ENCODE peak calls at places on chromosome 17, in eight cellular contexts. G, T, B, A, N, Z, K and S are unnamed samples. For H3K27me3, the result is how much of the 10 kb centered on the place peaks cover.

GRCh38 chr17:40646791-40647548 is 648 bp downstream of the SMARCE1 start:
- DNase-seq in Z (no peak), T (peak), G (no peak), N (no peak), K (no peak), A (no peak), B (peak), S (peak)

GRCh38 chr17:79918581-79919163 is 79.4 kb upstream of the CBX4 start:
- DNase-seq in Z (no peak), A (no peak), G (no peak), K (no peak), N (no peak), B (no peak), T (peak), S (no peak)

GRCh38 chr17:79866791-79867190 is 27.6 kb upstream of the CBX4 start:
- DNase-seq in A (no peak), Z (no peak), T (no peak), B (no peak), N (no peak), K (no peak), G (no peak), S (no peak)

GRCh38 chr17:39599665-39600468 is 7.9 kb downstream of the NEUROD2 start:
- DNase-seq in B (no peak), K (no peak), Z (no peak), A (no peak), N (no peak), T (peak), G (no peak), S (no peak)

GRCh38 chr17:79922161-79922569 is 82.9 kb upstream of the CBX4 start:
- DNase-seq in G (no peak), A (peak), K (no peak), B (no peak), T (no peak), Z (no peak), N (no peak), S (no peak)

GRCh38 chr17:80795737-80796136 is 195.9 kb upstream of the CHMP6 start:
- DNase-seq in Z (no peak), A (no peak), N (no peak), K (no peak), B (no peak), G (no peak), T (no peak), S (no peak)

GRCh38 chr17:39782481-39782880 is 44.7 kb downstream of the GRB7 start:
- DNase-seq in G (no peak), T (no peak), Z (no peak), B (no peak), K (no peak), A (no peak), N (no peak), S (no peak)

GRCh38 chr17:50863221-50863843 is 2.8 kb downstream of the TOB1 start:
- DNase-seq in G (no peak), A (peak), B (peak), Z (no peak), K (peak), N (peak), T (peak), S (no peak)

GRCh38 chr17:80389011-80389995 is 25.7 kb upstream of the ENDOV start:
- DNase-seq in G (no peak), Z (no peak), T (no peak), K (no peak), A (no peak), N (no peak), B (no peak), S (no peak)

GRCh38 chr17:56175299-56175935 is 22.1 kb downstream of the ANKFN1 start:
- DNase-seq in G (no peak), T (no peak), K (no peak), N (no peak), A (no peak), B (no peak), Z (no peak), S (no peak)

GRCh38 chr17:57211543-57211942 is 44.8 kb upstream of the MSI2 start:
- DNase-seq in G (no peak), A (no peak), T (no peak), K (no peak), N (no peak), Z (no peak), B (no peak), S (no peak)

GRCh38 chr17:55314061-55314783 is 49.5 kb downstream of the HLF start:
- DNase-seq in B (no peak), N (no peak), T (no peak), A (no peak), G (no peak), Z (no peak), K (no peak), S (no peak)

GRCh38 chr17:78120971-78121800 is 7.4 kb downstream of the TMC6 start:
- DNase-seq in Z (peak), N (no peak), A (peak), B (no peak), K (no peak), T (no peak), G (no peak), S (no peak)

GRCh38 chr17:68053237-68054030 is 17.9 kb downstream of the KPNA2 start:
- DNase-seq in N (no peak), G (no peak), A (no peak), Z (peak), B (no peak), K (no peak), T (no peak), S (no peak)

DNA sequence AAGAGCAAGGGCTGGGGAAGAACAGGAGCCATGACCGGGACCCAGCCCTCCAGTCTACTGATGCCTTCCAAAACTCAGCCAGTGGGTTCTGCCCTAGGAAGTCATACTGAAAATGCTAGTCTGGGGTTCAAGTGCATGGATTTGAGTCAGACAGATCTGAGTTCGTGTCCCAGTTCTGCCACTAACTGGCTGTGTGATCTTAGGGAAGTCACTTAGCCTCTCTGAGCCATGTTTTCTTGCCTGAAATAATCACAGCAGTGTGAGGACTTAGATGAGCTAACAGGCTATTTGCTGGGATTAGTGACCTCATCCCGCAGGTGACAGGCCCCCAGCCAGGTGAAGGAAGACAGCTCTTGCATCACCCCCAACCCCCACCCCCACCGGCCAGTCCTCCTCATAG is 4.4 kb downstream of the GRIN2C start:
- DNase-seq in T (no peak), G (no peak), N (no peak), Z (no peak), K (no peak), B (no peak), A (no peak), S (no peak)
- H3K27me3 ChIP-seq in T (half or more), G (half or more), N (under half), Z (half or more), K (under half), B (under half), A (half or more), S (half or more)

DNA sequence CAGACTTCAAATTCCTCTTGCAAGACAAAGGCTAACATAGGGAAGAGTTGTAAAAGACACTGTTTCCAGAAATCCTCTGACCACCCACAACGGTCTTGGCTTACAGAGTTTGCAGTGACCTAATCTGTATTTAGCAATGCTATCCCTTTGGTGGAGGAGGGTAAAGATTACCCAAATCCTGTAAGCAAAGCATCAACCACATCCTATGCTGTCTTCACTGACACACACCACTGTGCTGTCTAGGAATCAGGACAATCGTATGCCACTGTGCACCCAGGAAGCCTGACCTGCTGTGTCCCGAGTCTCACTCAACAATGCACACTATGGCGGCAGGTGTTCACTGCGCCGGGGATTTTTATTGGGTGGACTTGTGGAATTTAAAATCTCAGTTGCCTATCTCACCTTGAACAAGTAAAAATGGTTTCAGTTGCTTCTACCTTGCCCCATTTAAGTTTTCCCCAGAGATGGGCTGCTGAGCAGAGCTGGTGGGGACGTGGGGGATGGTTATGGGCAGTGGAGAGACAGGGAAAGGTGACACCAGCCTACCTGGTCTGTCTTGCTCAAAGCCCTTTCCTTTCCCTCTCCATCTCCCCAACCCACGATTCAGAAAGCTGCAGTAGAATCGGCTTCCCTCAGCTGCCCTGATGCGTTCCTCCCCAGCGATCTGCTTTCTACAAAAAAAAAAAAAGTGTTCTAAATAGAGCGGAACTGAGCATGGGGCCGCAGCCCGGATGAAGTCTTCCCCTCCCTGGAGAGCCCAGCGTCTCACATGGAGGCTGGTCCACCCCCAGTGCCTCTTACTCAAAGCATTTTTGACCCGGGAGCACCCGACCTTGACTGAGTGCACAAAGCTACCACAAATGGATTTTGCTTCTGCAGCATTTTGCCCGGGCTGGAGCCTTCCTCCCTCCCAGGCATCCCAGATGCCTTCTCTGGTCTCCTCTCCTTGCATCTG is 271.5 kb downstream of the SOX9 start:
- DNase-seq in B (no peak), Z (peak), A (no peak), N (no peak), G (no peak), T (no peak), K (no peak), S (no peak)
- TF ChIP-seq POLR2AphosphoS5 in B (no peak), Z (no peak), A (peak), N (no peak), G (no peak), T (no peak), K (no peak), S (no peak)

GRCh38 chr17:45423304-45423703 is 9.4 kb downstream of the ARHGAP27 start:
- DNase-seq in N (no peak), K (no peak), Z (no peak), T (no peak), A (no peak), B (no peak), G (no peak), S (no peak)
- H3K27me3 ChIP-seq in N (under half), K (under half), Z (under half), T (under half), A (under half), B (under half), G (under half), S (under half)

DNA sequence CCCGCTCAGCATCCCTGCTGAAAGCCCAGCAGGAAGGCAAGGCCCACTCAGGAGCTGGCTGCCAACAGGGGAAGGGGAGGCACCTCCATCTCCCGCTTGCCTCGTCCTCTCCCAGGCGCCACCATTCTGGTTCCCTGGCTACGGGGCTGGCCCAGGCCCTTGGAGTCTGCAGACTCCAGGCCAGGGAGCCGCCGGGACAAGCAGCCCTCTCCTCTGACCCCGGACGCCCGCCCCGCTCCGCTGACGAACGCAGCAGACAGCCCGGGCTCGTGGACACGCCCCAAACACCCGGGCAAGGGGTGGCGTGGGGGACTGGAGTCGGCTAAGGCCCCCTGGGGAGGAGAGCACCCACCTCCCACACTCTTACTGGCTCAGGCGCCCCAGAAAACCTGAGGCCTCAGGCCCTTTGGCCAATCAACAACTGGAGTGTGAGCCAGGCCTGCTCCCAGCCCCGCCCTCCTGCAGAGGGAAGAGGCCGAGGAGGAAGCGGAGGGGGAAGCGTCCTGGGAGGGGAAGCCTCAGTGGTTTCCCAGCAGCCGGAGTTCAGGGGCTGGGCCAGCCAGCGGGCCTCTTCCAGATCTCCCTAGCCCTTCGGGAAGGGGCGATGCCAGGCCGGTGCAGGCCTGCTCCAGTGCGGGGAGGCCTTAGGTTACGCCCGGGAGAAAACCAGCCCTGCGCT is 4.2 kb downstream of the MNT start:
- DNase-seq in K (no peak), Z (peak), N (peak), G (peak), A (peak), B (peak), T (peak), S (peak)
- TF ChIP-seq POLR2AphosphoS5 in K (no peak), Z (no peak), N (peak), G (peak), A (peak), B (peak), T (peak), S (no peak)

GRCh38 chr17:14296511-14296910 is 4.4 kb upstream of the HS3ST3B1 start:
- DNase-seq in K (no peak), Z (peak), A (no peak), T (peak), B (no peak), N (no peak), G (no peak), S (no peak)

GRCh38 chr17:14298221-14298994 is 2.5 kb upstream of the HS3ST3B1 start:
- DNase-seq in K (no peak), Z (peak), B (no peak), A (no peak), T (no peak), G (no peak), N (no peak), S (no peak)

GRCh38 chr17:14295676-14296075 is 5.2 kb upstream of the HS3ST3B1 start:
- DNase-seq in G (no peak), A (no peak), B (no peak), Z (peak), K (no peak), N (no peak), T (no peak), S (no peak)

GRCh38 chr17:14299261-14300093 is 1.4 kb upstream of the HS3ST3B1 start:
- DNase-seq in T (peak), K (no peak), G (no peak), Z (peak), A (peak), B (no peak), N (no peak), S (no peak)

GRCh38 chr17:14297161-14297851 is 3.6 kb upstream of the HS3ST3B1 start:
- DNase-seq in T (peak), B (no peak), A (no peak), K (no peak), N (no peak), G (no peak), Z (peak), S (peak)
- H3K27me3 ChIP-seq in T (half or more), B (under half), A (half or more), K (under half), N (under half), G (half or more), Z (half or more), S (under half)

DNA sequence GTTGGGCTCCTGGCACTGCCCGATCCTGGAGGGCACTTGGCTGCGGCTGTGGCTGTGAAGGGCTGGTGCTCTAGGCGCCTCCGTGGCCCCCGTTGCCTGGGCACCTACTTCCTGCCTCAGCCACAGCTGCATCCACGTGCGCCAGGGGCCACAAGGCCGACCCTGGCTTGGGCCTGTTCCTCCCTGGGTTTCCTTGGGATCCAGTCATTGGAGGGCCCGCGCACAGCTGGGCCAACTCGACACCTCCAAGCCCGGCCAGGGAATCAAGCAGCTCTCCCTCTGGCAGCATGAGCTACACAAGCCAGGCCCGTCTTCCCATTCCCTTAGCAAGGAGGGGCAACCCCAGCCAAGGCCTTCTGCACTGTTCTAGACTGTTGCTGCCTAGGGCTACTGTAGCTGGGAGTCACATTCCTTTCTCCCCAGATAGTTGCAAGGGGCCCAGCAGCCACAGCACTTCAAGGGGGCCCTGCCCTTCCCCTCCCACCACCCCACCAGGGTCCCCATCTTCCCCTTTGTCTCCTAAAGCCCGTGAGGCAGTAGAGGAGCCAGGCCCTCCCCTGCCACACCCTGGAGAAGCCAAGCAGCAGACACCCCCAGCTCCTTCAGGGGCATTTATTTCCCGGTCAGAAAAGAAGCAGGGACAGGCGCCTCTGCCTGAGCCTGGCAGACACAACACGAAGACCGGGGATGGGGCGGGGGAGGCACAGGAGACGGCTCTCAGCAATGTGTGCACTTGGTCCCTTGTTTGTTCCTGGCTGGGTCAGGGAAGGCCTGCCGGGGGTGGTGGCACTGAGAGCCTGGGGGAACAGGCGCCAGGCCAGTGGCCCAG is 3.8 kb downstream of the ARHGDIA start:
- DNase-seq in K (no peak), G (no peak), Z (no peak), T (peak), N (no peak), A (peak), B (no peak), S (no peak)
- TF ChIP-seq POLR2AphosphoS5 in K (peak), G (no peak), Z (no peak), T (peak), N (no peak), A (peak), B (no peak), S (peak)

GRCh38 chr17:14308636-14308964 is 7.7 kb downstream of the HS3ST3B1 start:
- DNase-seq in K (no peak), A (no peak), Z (no peak), G (no peak), T (no peak), N (no peak), B (no peak), S (no peak)

GRCh38 chr17:14307560-14308024 is 6.7 kb downstream of the HS3ST3B1 start:
- DNase-seq in K (no peak), A (no peak), G (no peak), Z (no peak), T (no peak), B (no peak), N (no peak), S (no peak)

GRCh38 chr17:14304876-14305636 is 4.2 kb downstream of the HS3ST3B1 start:
- DNase-seq in Z (no peak), K (no peak), B (no peak), A (no peak), T (peak), G (no peak), N (no peak), S (peak)

GRCh38 chr17:14305785-14306496 is 5.1 kb downstream of the HS3ST3B1 start:
- DNase-seq in G (no peak), T (no peak), B (no peak), A (no peak), K (no peak), N (no peak), Z (no peak), S (no peak)

GRCh38 chr17:14306602-14307001 is 5.7 kb downstream of the HS3ST3B1 start:
- DNase-seq in Z (no peak), T (no peak), A (no peak), G (no peak), N (no peak), K (no peak), B (no peak), S (no peak)
- H3K27me3 ChIP-seq in Z (under half), T (half or more), A (half or more), G (under half), N (under half), K (under half), B (under half), S (under half)

GRCh38 chr17:21493993-21494392 is 117.8 kb downstream of the KCNJ12 start:
- DNase-seq in A (no peak), G (no peak), K (no peak), Z (no peak), B (no peak), N (no peak), T (no peak), S (no peak)
- TF ChIP-seq POLR2AphosphoS5 in A (no peak), G (no peak), K (no peak), Z (no peak), B (no peak), N (no peak), T (no peak), S (no peak)

GRCh38 chr17:61409301-61410099 is 9.9 kb downstream of the TBX2 start:
- DNase-seq in K (no peak), T (peak), A (peak), G (peak), B (peak), N (peak), Z (peak), S (no peak)
- H3K27me3 ChIP-seq in K (under half), T (half or more), A (half or more), G (under half), B (under half), N (under half), Z (half or more), S (half or more)